ENCODE peak calls at places on chromosome 7, in six cellular contexts. One of them, this sample, is unnamed.

GRCh38 chr7:1121886-1122831 is 34.2 kb downstream of the GPER1 start:
- DNase-seq in NCI-H1105 treated with DMSO at 0.1 percent for 48 hours: no peak
- DNase-seq in T-helper 2 cell: no peak
- DNase-seq in CD8-positive, alpha-beta memory T cell: no peak
- DNase-seq in fibroblast of lung: no peak
- DNase-seq in WERI-Rb-1: no peak
- DNase-seq in this sample: no peak

GRCh38 chr7:136923111-136923510 is 54.7 kb downstream of the CHRM2 start:
- DNase-seq in CD8-positive, alpha-beta memory T cell: no peak
- DNase-seq in NCI-H1105 treated with DMSO at 0.1 percent for 48 hours: no peak
- DNase-seq in T-helper 2 cell: no peak
- DNase-seq in fibroblast of lung: peak
- DNase-seq in WERI-Rb-1: no peak
- DNase-seq in this sample: no peak

GRCh38 chr7:99579956-99580777 is 17.9 kb upstream of the TMEM225B start:
- DNase-seq in NCI-H1105 treated with DMSO at 0.1 percent for 48 hours: peak
- DNase-seq in WERI-Rb-1: peak
- DNase-seq in T-helper 2 cell: peak
- DNase-seq in CD8-positive, alpha-beta memory T cell: peak
- DNase-seq in fibroblast of lung: peak
- DNase-seq in this sample: no peak

GRCh38 chr7:121395494-121395960 is 581 bp downstream of the FAM3C start:
- DNase-seq in WERI-Rb-1: no peak
- DNase-seq in CD8-positive, alpha-beta memory T cell: peak
- DNase-seq in T-helper 2 cell: peak
- DNase-seq in fibroblast of lung: no peak
- DNase-seq in NCI-H1105 treated with DMSO at 0.1 percent for 48 hours: peak
- DNase-seq in this sample: peak

GRCh38 chr7:85343484-85343883 is 156.6 kb upstream of the SEMA3D start:
- DNase-seq in T-helper 2 cell: no peak
- DNase-seq in fibroblast of lung: no peak
- DNase-seq in NCI-H1105 treated with DMSO at 0.1 percent for 48 hours: no peak
- DNase-seq in WERI-Rb-1: no peak
- DNase-seq in CD8-positive, alpha-beta memory T cell: no peak
- DNase-seq in this sample: no peak

GRCh38 chr7:150941351-150941982 is 36.7 kb downstream of the KCNH2 start:
- DNase-seq in NCI-H1105 treated with DMSO at 0.1 percent for 48 hours: no peak
- DNase-seq in fibroblast of lung: no peak
- DNase-seq in T-helper 2 cell: no peak
- DNase-seq in WERI-Rb-1: no peak
- DNase-seq in CD8-positive, alpha-beta memory T cell: no peak
- DNase-seq in this sample: no peak

GRCh38 chr7:151311294-151311864 is 30.2 kb upstream of the NUB1 start:
- DNase-seq in WERI-Rb-1: peak
- DNase-seq in CD8-positive, alpha-beta memory T cell: no peak
- DNase-seq in NCI-H1105 treated with DMSO at 0.1 percent for 48 hours: no peak
- DNase-seq in T-helper 2 cell: no peak
- DNase-seq in fibroblast of lung: no peak
- DNase-seq in this sample: peak

GRCh38 chr7:157650131-157650631 is 313.4 kb downstream of the DNAJB6 start:
- DNase-seq in T-helper 2 cell: no peak
- DNase-seq in fibroblast of lung: no peak
- DNase-seq in NCI-H1105 treated with DMSO at 0.1 percent for 48 hours: no peak
- DNase-seq in CD8-positive, alpha-beta memory T cell: no peak
- DNase-seq in WERI-Rb-1: no peak
- DNase-seq in this sample: no peak

GRCh38 chr7:104650991-104651680 is 322.7 kb downstream of the LHFPL3 start:
- DNase-seq in CD8-positive, alpha-beta memory T cell: no peak
- DNase-seq in NCI-H1105 treated with DMSO at 0.1 percent for 48 hours: peak
- DNase-seq in T-helper 2 cell: no peak
- DNase-seq in WERI-Rb-1: no peak
- DNase-seq in fibroblast of lung: no peak
- DNase-seq in this sample: no peak

GRCh38 chr7:2732959-2733584 is 45.1 kb downstream of the AMZ1 start:
- DNase-seq in T-helper 2 cell: no peak
- DNase-seq in CD8-positive, alpha-beta memory T cell: no peak
- DNase-seq in WERI-Rb-1: no peak
- DNase-seq in NCI-H1105 treated with DMSO at 0.1 percent for 48 hours: no peak
- DNase-seq in fibroblast of lung: peak
- DNase-seq in this sample: no peak

GRCh38 chr7:66187894-66188293 is 17.2 kb upstream of the TPST1 start:
- DNase-seq in T-helper 2 cell: no peak
- DNase-seq in fibroblast of lung: no peak
- DNase-seq in WERI-Rb-1: no peak
- DNase-seq in NCI-H1105 treated with DMSO at 0.1 percent for 48 hours: no peak
- DNase-seq in CD8-positive, alpha-beta memory T cell: no peak
- DNase-seq in this sample: no peak

GRCh38 chr7:28408105-28408973 is 4.0 kb upstream of the CREB5 start:
- DNase-seq in NCI-H1105 treated with DMSO at 0.1 percent for 48 hours: no peak
- DNase-seq in WERI-Rb-1: no peak
- DNase-seq in CD8-positive, alpha-beta memory T cell: no peak
- DNase-seq in T-helper 2 cell: no peak
- DNase-seq in fibroblast of lung: no peak
- DNase-seq in this sample: no peak

GRCh38 chr7:20407585-20408466 is 77.1 kb downstream of the ITGB8 start:
- DNase-seq in CD8-positive, alpha-beta memory T cell: no peak
- DNase-seq in NCI-H1105 treated with DMSO at 0.1 percent for 48 hours: peak
- DNase-seq in T-helper 2 cell: no peak
- DNase-seq in WERI-Rb-1: peak
- DNase-seq in fibroblast of lung: peak
- DNase-seq in this sample: no peak

GRCh38 chr7:18753972-18754610 is 258.5 kb downstream of the HDAC9 start:
- DNase-seq in T-helper 2 cell: no peak
- DNase-seq in fibroblast of lung: peak
- DNase-seq in CD8-positive, alpha-beta memory T cell: no peak
- DNase-seq in NCI-H1105 treated with DMSO at 0.1 percent for 48 hours: no peak
- DNase-seq in WERI-Rb-1: no peak
- DNase-seq in this sample: no peak

GRCh38 chr7:116986611-116987565 is 33.6 kb downstream of the ST7 start:
- DNase-seq in NCI-H1105 treated with DMSO at 0.1 percent for 48 hours: no peak
- DNase-seq in T-helper 2 cell: no peak
- DNase-seq in fibroblast of lung: no peak
- DNase-seq in CD8-positive, alpha-beta memory T cell: no peak
- DNase-seq in WERI-Rb-1: no peak
- DNase-seq in this sample: peak

GRCh38 chr7:150931199-150931869 is 46.8 kb downstream of the KCNH2 start:
- DNase-seq in CD8-positive, alpha-beta memory T cell: peak
- DNase-seq in WERI-Rb-1: peak
- DNase-seq in T-helper 2 cell: no peak
- DNase-seq in NCI-H1105 treated with DMSO at 0.1 percent for 48 hours: peak
- DNase-seq in fibroblast of lung: no peak
- DNase-seq in this sample: no peak

GRCh38 chr7:91929463-91929862 is 11.2 kb upstream of the AKAP9 start:
- DNase-seq in CD8-positive, alpha-beta memory T cell: no peak
- DNase-seq in WERI-Rb-1: no peak
- DNase-seq in NCI-H1105 treated with DMSO at 0.1 percent for 48 hours: no peak
- DNase-seq in T-helper 2 cell: no peak
- DNase-seq in fibroblast of lung: no peak
- DNase-seq in this sample: no peak

GRCh38 chr7:155965010-155965409 is 152.7 kb upstream of the SHH start:
- DNase-seq in NCI-H1105 treated with DMSO at 0.1 percent for 48 hours: no peak
- DNase-seq in fibroblast of lung: no peak
- DNase-seq in CD8-positive, alpha-beta memory T cell: no peak
- DNase-seq in T-helper 2 cell: no peak
- DNase-seq in WERI-Rb-1: no peak
- DNase-seq in this sample: no peak

GRCh38 chr7:26655761-26656160 is 208.6 kb downstream of the SKAP2 start:
- DNase-seq in NCI-H1105 treated with DMSO at 0.1 percent for 48 hours: no peak
- DNase-seq in T-helper 2 cell: no peak
- DNase-seq in CD8-positive, alpha-beta memory T cell: no peak
- DNase-seq in fibroblast of lung: no peak
- DNase-seq in WERI-Rb-1: no peak
- DNase-seq in this sample: no peak

This sample was measured in HL-60.